ENCODE peak calls at places on chromosome 1, in four cellular contexts. T is sigmoid colon, V is A549, Y is ovary. P is an unnamed sample.
A peak's percentile ranks its signal among the peaks of the same experiment; 100 is the strongest.

GRCh38 chr1:161702250-161702649 is 4.8 kb upstream of the FCRLA start:
- DNase-seq in Y (no peak), V (peak; percentile 15), T (no peak), P (no peak)

GRCh38 chr1:110477445-110477957 is 26.6 kb downstream of the PROK1 start:
- DNase-seq in Y (no peak), V (peak; percentile 50), T (no peak), P (no peak)

GRCh38 chr1:158020877-158021630 is 27.6 kb downstream of the KIRREL1 start:
- DNase-seq in T (no peak), V (no peak), Y (no peak), P (no peak)

GRCh38 chr1:39268906-39269305 is 64.4 kb downstream of the MACF1 start:
- DNase-seq in Y (no peak), V (no peak), T (no peak), P (no peak)

GRCh38 chr1:19331262-19331878 is 19.2 kb downstream of the SLC66A1 start:
- DNase-seq in T (no peak), Y (no peak), V (no peak), P (no peak)

GRCh38 chr1:19818324-19818723 is 3.2 kb upstream of the RNF186 start:
- DNase-seq in Y (no peak), T (no peak), V (no peak), P (no peak)

GRCh38 chr1:178461676-178462075 is 35.1 kb downstream of the CLEC20A start:
- DNase-seq in T (no peak), Y (no peak), V (no peak), P (no peak)

GRCh38 chr1:209160230-209160629 is 423.3 kb upstream of the CAMK1G start:
- DNase-seq in V (no peak), Y (no peak), T (no peak), P (no peak)

GRCh38 chr1:119873166-119874025 is 22.9 kb downstream of the ADAM30 start:
- DNase-seq in V (no peak), Y (peak; percentile 23), T (no peak), P (no peak)

GRCh38 chr1:116374340-116375164 is 1.5 kb downstream of the ATP1A1 start:
- DNase-seq in Y (no peak), T (no peak), V (no peak), P (no peak)

GRCh38 chr1:32813941-32814739 is 3.0 kb downstream of the YARS1 start:
- DNase-seq in Y (no peak), T (no peak), V (no peak), P (peak; percentile 45)

GRCh38 chr1:21706151-21706835 is 37.1 kb upstream of the RAP1GAP start:
- DNase-seq in Y (no peak), T (no peak), V (no peak), P (no peak)

GRCh38 chr1:156476501-156477298 is 23.9 kb downstream of the MEF2D start:
- DNase-seq in V (peak; percentile 31), T (peak; percentile 88), Y (peak; percentile 57), P (no peak)

DNA sequence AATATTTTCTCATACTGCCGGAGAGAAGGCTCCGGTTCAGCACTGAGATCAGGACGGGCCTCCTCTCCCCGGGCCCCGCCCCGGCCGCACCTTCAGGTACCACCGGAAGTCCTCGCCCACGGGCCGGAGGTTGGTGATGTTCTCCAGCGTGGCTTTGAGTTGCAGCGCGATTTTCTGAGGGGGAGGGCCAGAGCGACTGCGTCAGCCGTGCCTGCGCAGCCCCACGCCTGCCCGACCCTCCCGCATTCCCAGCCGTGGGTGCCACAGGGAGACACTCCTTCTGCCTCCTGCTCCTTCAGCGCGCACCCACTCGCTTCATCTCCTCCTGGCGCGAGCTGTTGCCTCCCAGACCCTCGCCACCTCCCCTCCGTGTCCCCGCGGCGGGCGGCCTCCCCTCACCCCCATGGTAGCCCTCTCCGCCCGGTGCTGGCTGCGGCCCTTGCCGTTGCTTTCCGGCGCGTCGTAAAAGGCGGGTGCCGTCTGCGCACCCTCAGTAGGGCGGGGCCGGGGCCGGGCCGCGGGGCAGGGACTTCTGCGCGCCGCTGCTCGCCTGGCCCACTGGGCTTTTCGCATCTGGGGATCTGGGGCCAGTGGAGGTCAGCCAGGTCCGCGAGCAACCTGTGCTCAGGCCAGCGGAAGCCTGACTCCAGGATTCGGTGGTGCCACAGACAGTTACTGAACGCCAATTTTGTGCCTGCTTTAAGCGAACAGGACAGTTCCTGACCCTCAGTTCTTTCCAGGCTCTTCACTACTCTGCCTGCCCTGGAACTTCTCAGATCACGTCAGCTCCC is at the start of gene CZIB:
- DNase-seq in V (peak; percentile 73), Y (peak; percentile 95), T (peak; percentile 96), P (peak; percentile 98)
- TF ChIP-seq EP300 in V (no peak), Y (no peak), T (no peak), P (no peak)

GRCh38 chr1:61053712-61054608 is 28.4 kb upstream of the NFIA start:
- DNase-seq in Y (no peak), T (peak; percentile 68), V (no peak), P (peak; percentile 89)
- H3K4me1 ChIP-seq in Y (peaks cover 8% of the 10 kb centered on the region), T (no peaks in the 10 kb centered on the region), V (peaks cover 42% of the 10 kb centered on the region), P (peaks cover 41% of the 10 kb centered on the region)

DNA sequence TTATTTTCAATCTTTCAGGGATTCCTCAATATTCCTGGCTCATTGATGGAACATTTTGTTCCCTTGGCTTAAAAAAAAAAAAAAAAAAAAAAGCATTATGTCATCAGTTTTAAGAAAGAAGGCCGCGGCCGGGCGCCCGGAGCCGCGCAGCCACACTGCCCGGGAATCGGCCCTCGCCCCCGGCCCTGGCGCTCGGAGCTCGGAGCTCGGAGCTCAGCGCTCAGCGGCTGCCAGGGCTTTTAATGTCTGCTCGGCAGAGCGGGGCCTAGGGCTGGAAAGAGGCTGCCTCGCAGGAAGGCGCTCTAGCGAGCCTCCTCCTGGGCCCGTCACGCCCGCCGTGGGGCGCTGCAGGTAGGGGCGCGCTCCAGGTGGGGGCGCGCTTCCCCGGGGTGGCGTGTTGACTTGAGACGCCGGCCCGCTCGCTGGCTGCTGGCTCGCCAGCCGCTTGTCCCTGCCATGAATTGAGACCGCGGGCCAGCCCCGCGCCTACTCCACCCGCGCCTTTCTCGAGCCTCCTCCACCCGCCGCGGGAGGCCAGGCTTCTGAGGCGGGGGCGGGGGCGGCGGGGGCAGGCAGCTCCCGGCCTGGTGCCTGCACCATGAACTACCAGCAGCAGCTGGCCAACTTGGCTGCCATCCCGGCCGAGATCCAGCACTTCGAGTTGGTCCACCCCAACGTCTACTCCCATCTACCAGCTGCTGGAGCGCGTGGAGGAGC is 5.4 kb upstream of the TDRD5 start:
- DNase-seq in V (peak; percentile 44), T (peak; percentile 70), Y (peak; percentile 38), P (peak; percentile 91)
- TF ChIP-seq CTCF in V (peak; percentile 79), T (no peak), Y (peak; percentile 20), P (peak; percentile 67)

GRCh38 chr1:115330480-115331013 is 7.5 kb downstream of the NGF start:
- DNase-seq in Y (peak; percentile 42), V (no peak), T (no peak), P (no peak)
- TF ChIP-seq EP300 in Y (no peak), V (no peak), T (no peak), P (no peak)

GRCh38 chr1:27150641-27151040 is 4.3 kb downstream of the SLC9A1 start:
- DNase-seq in T (no peak), Y (no peak), V (no peak), P (no peak)

GRCh38 chr1:27149084-27149483 is 5.8 kb downstream of the SLC9A1 start:
- DNase-seq in T (no peak), V (no peak), Y (no peak), P (no peak)

GRCh38 chr1:27149714-27150113 is 5.2 kb downstream of the SLC9A1 start:
- DNase-seq in V (no peak), Y (no peak), T (no peak), P (peak; percentile 69)

GRCh38 chr1:27148591-27148990 is 6.3 kb downstream of the SLC9A1 start:
- DNase-seq in T (no peak), Y (no peak), V (no peak), P (no peak)

DNA sequence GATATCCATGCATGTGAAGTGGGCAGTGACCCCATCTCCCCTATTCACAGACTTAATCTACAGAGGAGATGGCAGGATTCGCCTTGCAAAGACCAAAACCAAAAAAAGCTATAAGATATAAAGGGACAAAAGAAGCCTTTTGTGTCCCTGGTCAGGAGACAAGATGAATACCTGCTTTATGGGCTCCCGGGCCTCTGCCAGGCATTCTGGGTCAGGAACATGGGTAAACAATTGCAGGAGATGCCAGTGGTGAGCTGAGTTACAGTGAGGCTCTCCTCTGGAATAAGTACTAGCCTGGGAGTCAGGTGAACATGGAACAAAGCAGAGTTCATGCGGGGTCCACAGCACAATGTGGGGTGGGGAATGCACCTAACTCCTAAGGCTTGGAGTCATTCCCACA is 4.7 kb downstream of the SLC9A1 start:
- DNase-seq in V (no peak), Y (no peak), T (no peak), P (no peak)
- H3K4me1 ChIP-seq in V (peaks cover 39% of the 10 kb centered on the region), Y (peaks cover 20% of the 10 kb centered on the region), T (no peaks in the 10 kb centered on the region), P (peaks cover 76% of the 10 kb centered on the region)

P was measured in upper lobe of left lung.